ENCODE peak calls at places on chromosomes 11 and 22, in seven cellular contexts. F is HCT116, J is H1, M is SK-N-SH, H is HepG2, T is K562, N is GM12878. L is an unnamed sample.

GRCh38 chr11:61076506-61077304 is 25.6 kb upstream of the CD5 start:
- DNase-seq in F (no peak), J (no peak), M (no peak), H (no peak), T (no peak), N (no peak), L (no peak)

GRCh38 chr22:31898406-31898805 is 45.9 kb upstream of the YWHAH start:
- DNase-seq in F (no peak), J (no peak), M (no peak), H (no peak), T (no peak), N (no peak), L (no peak)

GRCh38 chr11:90845799-90846198 is 623.0 kb upstream of the CHORDC1 start:
- DNase-seq in F (no peak), J (no peak), M (no peak), H (no peak), T (no peak), N (no peak), L (no peak)

GRCh38 chr11:12259956-12260355 is 117.4 kb upstream of the PARVA start:
- DNase-seq in F (no peak), J (no peak), M (no peak), H (no peak), T (no peak), N (no peak), L (no peak)

GRCh38 chr11:61922539-61922938 is 5.2 kb upstream of the RAB3IL1 start:
- DNase-seq in F (no peak), J (no peak), M (peak; percentile 88), H (no peak), T (peak; percentile 67), N (no peak), L (no peak)

GRCh38 chr22:42270512-42271190 is at the start of gene TCF20:
- DNase-seq in F (peak; percentile 10), J (no peak), M (peak; percentile 90), H (peak; percentile 66), T (peak; percentile 88), N (no peak), L (no peak)

GRCh38 chr11:84626256-84626655 is 1000.9 kb downstream of the DLG2 start:
- DNase-seq in F (no peak), J (no peak), M (no peak), H (no peak), T (no peak), N (no peak), L (no peak)

GRCh38 chr11:94199367-94200130 is 70.9 kb downstream of the PANX1 start:
- DNase-seq in F (no peak), J (no peak), M (no peak), H (no peak), T (no peak), N (no peak), L (no peak)

GRCh38 chr22:35984183-35984710 is 44.4 kb downstream of the RBFOX2 start:
- DNase-seq in F (no peak), J (no peak), M (no peak), H (no peak), T (no peak), N (no peak), L (no peak)

GRCh38 chr22:20957691-20958440 is 9.2 kb upstream of the AIFM3 start:
- DNase-seq in F (no peak), J (no peak), M (peak; percentile 25), H (no peak), T (no peak), N (no peak), L (no peak)

GRCh38 chr11:11363674-11364073 is 10.6 kb upstream of the CSNK2A3 start:
- DNase-seq in F (no peak), J (peak; percentile 3), M (no peak), H (no peak), T (no peak), N (no peak), L (no peak)

GRCh38 chr11:90798769-90799168 is 575.9 kb upstream of the CHORDC1 start:
- DNase-seq in F (no peak), J (no peak), M (no peak), H (no peak), T (no peak), N (no peak), L (no peak)

GRCh38 chr11:117538731-117539130 is 211.1 kb downstream of the CEP164 start:
- DNase-seq in F (no peak), J (no peak), M (peak; percentile 76), H (no peak), T (no peak), N (no peak), L (no peak)

GRCh38 chr11:122977455-122978302 is 4.0 kb downstream of the BSX start:
- DNase-seq in F (no peak), J (no peak), M (peak; percentile 56), H (no peak), T (no peak), N (no peak), L (no peak)

GRCh38 chr11:31477528-31478255 is 31.7 kb downstream of the IMMP1L start:
- DNase-seq in F (no peak), J (no peak), M (peak; percentile 32), H (no peak), T (no peak), N (no peak), L (no peak)

GRCh38 chr11:128689946-128690745 is 3.7 kb upstream of the FLI1 start:
- DNase-seq in F (no peak), J (no peak), M (peak; percentile 59), H (no peak), T (no peak), N (no peak), L (no peak)

GRCh38 chr11:83641511-83641910 is 355.3 kb upstream of the CCDC90B start:
- DNase-seq in F (no peak), J (no peak), M (no peak), H (no peak), T (no peak), N (no peak), L (no peak)

GRCh38 chr11:10454902-10455631 is at the start of gene AMPD3:
- DNase-seq in F (peak; percentile 85), J (no peak), M (peak; percentile 50), H (peak; percentile 65), T (peak; percentile 71), N (peak; percentile 48), L (peak; percentile 96)

GRCh38 chr11:45048870-45049825 is 97.3 kb upstream of the PRDM11 start:
- DNase-seq in F (no peak), J (no peak), M (peak; percentile 79), H (no peak), T (no peak), N (no peak), L (no peak)

GRCh38 chr11:105274631-105275030 is 135.1 kb upstream of the CARD18 start:
- DNase-seq in F (no peak), J (no peak), M (no peak), H (no peak), T (no peak), N (no peak), L (no peak)

GRCh38 chr11:43419460-43419859 is 60.7 kb downstream of the TTC17 start:
- DNase-seq in F (peak; percentile 2), J (no peak), M (peak; percentile 26), H (peak; percentile 25), T (peak; percentile 15), N (no peak), L (peak; percentile 15)

GRCh38 chr11:111797145-111797581 is 31.0 kb upstream of the PPP2R1B start:
- DNase-seq in F (no peak), J (no peak), M (no peak), H (no peak), T (no peak), N (peak; percentile 34), L (no peak)

GRCh38 chr11:78857688-78858087 is 283.0 kb upstream of the NARS2 start:
- DNase-seq in F (no peak), J (no peak), M (peak; percentile 59), H (no peak), T (no peak), N (no peak), L (no peak)
- TF ChIP-seq SIN3A in F (no peak), J (no peak), M (no peak), H (no peak), T (no peak), N (no peak), L (no peak)

GRCh38 chr22:39463931-39464390 is 7.1 kb downstream of the MGAT3 start:
- DNase-seq in F (no peak), J (no peak), M (no peak), H (no peak), T (no peak), N (no peak), L (no peak)

GRCh38 chr22:39463277-39463676 is 6.5 kb downstream of the MGAT3 start:
- DNase-seq in F (no peak), J (no peak), M (no peak), H (no peak), T (no peak), N (no peak), L (no peak)

GRCh38 chr22:39459681-39460080 is 2.9 kb downstream of the MGAT3 start:
- DNase-seq in F (no peak), J (no peak), M (no peak), H (no peak), T (no peak), N (no peak), L (no peak)

GRCh38 chr22:39466228-39467006 is 9.6 kb downstream of the MGAT3 start:
- DNase-seq in F (no peak), J (no peak), M (no peak), H (no peak), T (peak; percentile 33), N (no peak), L (no peak)

GRCh38 chr22:39462443-39463147 is 5.8 kb downstream of the MGAT3 start:
- DNase-seq in F (no peak), J (no peak), M (peak; percentile 60), H (peak; percentile 40), T (peak; percentile 52), N (peak; percentile 62), L (no peak)
- TF ChIP-seq CTCF in F (no peak), J (peak; percentile 38), M (no peak), H (peak; percentile 71), T (peak; percentile 58), N (no peak), L (no peak)

GRCh38 chr11:114025329-114025907 is 34.1 kb upstream of the ZBTB16 start:
- DNase-seq in F (no peak), J (no peak), M (no peak), H (no peak), T (no peak), N (no peak), L (no peak)

GRCh38 chr11:114031599-114032320 is 27.8 kb upstream of the ZBTB16 start:
- DNase-seq in F (no peak), J (no peak), M (no peak), H (no peak), T (no peak), N (no peak), L (no peak)

GRCh38 chr11:114026355-114026754 is 33.2 kb upstream of the ZBTB16 start:
- DNase-seq in F (no peak), J (peak; percentile 10), M (no peak), H (peak; percentile 18), T (peak; percentile 32), N (no peak), L (no peak)

GRCh38 chr11:114027396-114027795 is 32.1 kb upstream of the ZBTB16 start:
- DNase-seq in F (no peak), J (no peak), M (no peak), H (no peak), T (no peak), N (no peak), L (no peak)

GRCh38 chr11:114027941-114028340 is 31.6 kb upstream of the ZBTB16 start:
- DNase-seq in F (no peak), J (no peak), M (no peak), H (no peak), T (no peak), N (no peak), L (no peak)
- TF ChIP-seq SIN3A in F (no peak), J (no peak), M (no peak), H (no peak), T (no peak), N (no peak), L (no peak)

GRCh38 chr22:43888740-43889139 is 3.1 kb downstream of the PNPLA5 start:
- DNase-seq in F (no peak), J (no peak), M (no peak), H (no peak), T (no peak), N (no peak), L (no peak)
- TF ChIP-seq CTCF in F (no peak), J (no peak), M (no peak), H (no peak), T (no peak), N (no peak), L (no peak)